ENCODE peak calls at places on chromosomes 13 and 19, in seven cellular contexts. V is lung, C is Peyer's patch, X is left ventricle myocardium inferior, K is body of pancreas, J is neural progenitor cell, F is cardiac muscle cell. W is an unnamed sample.

GRCh38 chr19:18731562-18732008 is 48.1 kb downstream of the CRTC1 start:
- DNase-seq in V (no peak), C (no peak), X (no peak), K (no peak), J (no peak), F (no peak), W (no peak)

GRCh38 chr19:11264452-11265176 is 2.3 kb upstream of the DOCK6 start:
- DNase-seq in V (peak; percentile 89), C (peak; percentile 84), X (peak; percentile 46), K (peak; percentile 47), J (no peak), F (no peak), W (no peak)

GRCh38 chr13:97853550-97853949 is 99.9 kb upstream of the IPO5 start:
- DNase-seq in V (no peak), C (no peak), X (no peak), K (no peak), J (no peak), F (no peak), W (no peak)

GRCh38 chr13:27962128-27962841 is 6.8 kb downstream of the CDX2 start:
- DNase-seq in V (no peak), C (peak; percentile 66), X (no peak), K (no peak), J (peak; percentile 45), F (no peak), W (no peak)

GRCh38 chr19:18284710-18285430 is 3.4 kb upstream of the JUND start:
- DNase-seq in V (no peak), C (peak; percentile 66), X (no peak), K (no peak), J (no peak), F (no peak), W (no peak)

GRCh38 chr19:33767898-33768413 is 28.7 kb upstream of the KCTD15 start:
- DNase-seq in V (no peak), C (no peak), X (no peak), K (no peak), J (peak; percentile 92), F (peak; percentile 88), W (no peak)

GRCh38 chr13:114145256-114145655 is 12.8 kb upstream of the RASA3 start:
- DNase-seq in V (no peak), C (peak; percentile 34), X (no peak), K (peak; percentile 9), J (peak; percentile 1), F (no peak), W (no peak)

GRCh38 chr19:4369888-4370260 is 26.5 kb downstream of the MPND start:
- DNase-seq in V (no peak), C (no peak), X (no peak), K (no peak), J (peak; percentile 59), F (peak; percentile 55), W (peak; percentile 76)

GRCh38 chr13:105817011-105817410 is 718.5 kb downstream of the EFNB2 start:
- DNase-seq in V (no peak), C (no peak), X (no peak), K (no peak), J (peak; percentile 36), F (no peak), W (no peak)

GRCh38 chr19:16293133-16294085 is 31.2 kb upstream of the KLF2 start:
- DNase-seq in V (peak; percentile 71), C (peak; percentile 54), X (peak; percentile 67), K (peak; percentile 75), J (no peak), F (no peak), W (no peak)

GRCh38 chr13:37944476-37945442 is 75.2 kb upstream of the TRPC4 start:
- DNase-seq in V (no peak), C (no peak), X (no peak), K (peak; percentile 11), J (peak; percentile 4), F (no peak), W (no peak)

GRCh38 chr13:41658057-41658642 is 200.8 kb downstream of the RGCC start:
- DNase-seq in V (no peak), C (no peak), X (no peak), K (no peak), J (no peak), F (no peak), W (no peak)

GRCh38 chr13:107144432-107144831 is 576.5 kb upstream of the ARGLU1 start:
- DNase-seq in V (no peak), C (no peak), X (no peak), K (no peak), J (no peak), F (no peak), W (no peak)

GRCh38 chr13:36766295-36766694 is 52.7 kb upstream of the RFXAP start:
- DNase-seq in V (peak; percentile 69), C (no peak), X (no peak), K (no peak), J (no peak), F (no peak), W (no peak)

GRCh38 chr19:15246198-15246481 is 13.9 kb upstream of the EPHX3 start:
- DNase-seq in V (no peak), C (no peak), X (no peak), K (no peak), J (no peak), F (no peak), W (no peak)

GRCh38 chr19:10503002-10503789 is at the start of gene KEAP1:
- DNase-seq in V (peak; percentile 41), C (peak; percentile 70), X (peak; percentile 45), K (peak; percentile 49), J (peak; percentile 63), F (no peak), W (peak; percentile 28)

GRCh38 chr19:55340784-55341147 is 1.1 kb downstream of the KMT5C start:
- DNase-seq in V (no peak), C (no peak), X (no peak), K (peak; percentile 37), J (peak; percentile 66), F (peak; percentile 39), W (no peak)
- H3K27ac ChIP-seq in V (no peak overlapping the region), C (peak overlapping the region; percentile 96), X (no peak overlapping the region), K (peak overlapping the region; percentile 95), J (peak overlapping the region; percentile 35), F (peak overlapping the region; percentile 93), W (no peak overlapping the region)

DNA sequence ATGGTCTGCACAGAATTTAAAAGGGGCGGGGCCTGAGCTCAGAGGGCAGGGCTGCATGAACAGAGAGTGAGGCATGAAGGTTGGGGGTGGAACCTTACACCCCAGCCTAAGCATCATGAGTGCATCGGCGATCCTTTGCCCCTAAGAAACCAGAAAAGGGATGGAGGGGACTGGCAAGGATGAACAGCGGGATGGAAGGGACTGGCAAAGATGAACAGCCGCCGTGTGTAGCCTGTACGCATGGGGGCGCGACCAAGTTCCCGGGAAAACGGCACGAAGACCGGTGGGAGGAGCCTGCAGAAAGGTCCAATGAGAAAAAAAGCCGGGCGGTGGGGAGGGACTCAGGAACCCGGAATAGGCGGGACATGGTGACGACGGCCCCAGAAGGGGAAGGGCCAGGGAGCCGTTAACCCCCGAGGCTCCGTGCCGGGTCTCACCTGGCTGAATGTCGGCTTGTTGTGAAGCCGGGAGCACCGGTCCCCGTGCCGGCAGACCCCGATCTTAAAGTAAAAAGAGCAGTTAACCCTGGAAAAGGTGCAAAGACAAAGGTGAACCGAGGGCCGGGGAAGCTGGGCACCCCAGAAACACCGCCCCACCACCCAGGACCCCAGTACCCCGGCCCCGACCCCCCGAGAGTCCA is 410 bp downstream of the U2AF1L4 start:
- DNase-seq in V (peak; percentile 98), C (peak; percentile 95), X (peak; percentile 95), K (peak; percentile 96), J (peak; percentile 99), F (peak; percentile 99), W (peak; percentile 94)
- TF ChIP-seq CTCF in V (peak; percentile 20), C (no peak), X (peak; percentile 52), K (peak; percentile 11), J (peak; percentile 55), F (peak; percentile 64), W (no peak)

GRCh38 chr19:56960959-56961622 is 120.6 kb upstream of the PEG3 start:
- DNase-seq in V (no peak), C (no peak), X (no peak), K (no peak), J (no peak), F (no peak), W (no peak)
- H3K9me3 ChIP-seq in V (no peaks in the 10 kb centered on the region), C (no peaks in the 10 kb centered on the region), X (no peaks in the 10 kb centered on the region), K (no peaks in the 10 kb centered on the region), J (peaks cover 1% of the 10 kb centered on the region), F (no peaks in the 10 kb centered on the region), W (peaks cover 10% of the 10 kb centered on the region)

DNA sequence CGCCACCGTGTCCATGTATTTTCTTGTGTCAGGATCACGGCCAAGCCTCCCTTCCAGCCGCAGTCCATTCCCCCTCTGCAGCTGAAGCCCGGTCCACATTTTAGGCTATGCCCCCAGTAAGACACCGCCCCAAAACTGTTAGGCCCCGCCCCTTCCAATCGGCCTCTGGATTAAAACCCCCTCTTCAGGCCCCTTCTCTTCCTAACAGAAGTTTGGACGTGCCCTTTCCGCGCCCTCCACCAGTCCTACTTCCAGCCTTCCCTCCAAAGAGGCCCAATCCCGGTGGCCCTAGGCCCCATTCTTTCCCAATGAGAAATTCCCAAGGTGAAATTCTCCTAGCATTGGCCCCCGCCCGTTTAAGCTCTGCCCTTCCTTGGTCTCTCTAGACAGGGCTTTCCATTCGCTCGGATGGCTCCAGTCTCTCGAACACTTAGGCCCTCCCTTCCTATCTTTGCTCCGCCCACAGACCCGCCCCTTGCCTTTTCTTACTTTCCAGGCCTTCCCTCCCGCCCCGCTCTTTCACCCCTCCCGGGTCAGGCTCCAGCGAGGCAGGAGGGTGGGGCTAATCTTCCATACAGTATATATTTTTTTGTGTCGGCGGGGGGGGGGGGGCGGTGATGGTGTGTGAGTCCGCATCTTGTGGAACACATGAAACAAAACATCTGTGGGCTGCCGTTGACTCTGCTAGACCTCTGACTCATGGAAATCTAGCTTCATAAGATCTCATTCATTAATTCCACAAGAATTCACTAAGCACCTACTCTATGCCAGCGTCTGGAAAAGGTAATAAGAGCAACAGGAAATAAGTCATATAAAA is 13.6 kb downstream of the LTBP4 start:
- DNase-seq in V (peak; percentile 76), C (peak; percentile 97), X (peak; percentile 87), K (peak; percentile 53), J (peak; percentile 92), F (peak; percentile 89), W (peak; percentile 53)
- H3K27ac ChIP-seq in V (peak overlapping the region; percentile 81), C (peak overlapping the region; percentile 92), X (peak overlapping the region; percentile 91), K (peak overlapping the region; percentile 11), J (no peak overlapping the region), F (peak overlapping the region; percentile 33), W (no peak overlapping the region)

GRCh38 chr13:94345374-94346195 is 133.9 kb downstream of the DCT start:
- DNase-seq in V (no peak), C (no peak), X (no peak), K (no peak), J (no peak), F (peak; percentile 32), W (no peak)
- TF ChIP-seq CTCF in V (no peak), C (no peak), X (peak; percentile 13), K (no peak), J (no peak), F (no peak), W (peak; percentile 26)

GRCh38 chr13:42708391-42708790 is 73.0 kb upstream of the FAM216B start:
- DNase-seq in V (no peak), C (no peak), X (no peak), K (no peak), J (no peak), F (no peak), W (no peak)

GRCh38 chr13:42707003-42707402 is 74.4 kb upstream of the FAM216B start:
- DNase-seq in V (no peak), C (no peak), X (no peak), K (no peak), J (no peak), F (no peak), W (no peak)

GRCh38 chr13:42706286-42706685 is 75.1 kb upstream of the FAM216B start:
- DNase-seq in V (no peak), C (no peak), X (no peak), K (no peak), J (no peak), F (no peak), W (no peak)

GRCh38 chr13:42709276-42709675 is 72.1 kb upstream of the FAM216B start:
- DNase-seq in V (no peak), C (no peak), X (no peak), K (no peak), J (no peak), F (no peak), W (no peak)

GRCh38 chr13:42707596-42707995 is 73.8 kb upstream of the FAM216B start:
- DNase-seq in V (no peak), C (no peak), X (no peak), K (no peak), J (no peak), F (no peak), W (no peak)
- H3K9me3 ChIP-seq in V (no peaks in the 10 kb centered on the region), C (no peaks in the 10 kb centered on the region), X (no peaks in the 10 kb centered on the region), K (no peaks in the 10 kb centered on the region), J (no peaks in the 10 kb centered on the region), F (no peaks in the 10 kb centered on the region), W (no peaks in the 10 kb centered on the region)

W was measured in CD4-positive, alpha-beta T cell.